ENCODE peak calls at places on chromosomes 16 and 17, in four cellular contexts. T is GM23338, Y is K562, L is HCT116. M is an unnamed sample.

GRCh38 chr17:12522743-12523181 is 142.9 kb upstream of the MYOCD start:
- DNase-seq in T (peak; percentile 15), Y (no peak), L (no peak), M (no peak)

GRCh38 chr16:56989988-56990387 is 631 bp downstream of the NLRC5 start:
- DNase-seq in T (no peak), Y (no peak), L (no peak), M (no peak)

GRCh38 chr16:68991075-68991474 is 114.4 kb upstream of the HAS3 start:
- DNase-seq in T (no peak), Y (no peak), L (no peak), M (no peak)

GRCh38 chr16:87723224-87723619 is 42.6 kb downstream of the KLHDC4 start:
- DNase-seq in T (no peak), Y (peak; percentile 62), L (no peak), M (no peak)

GRCh38 chr16:89602273-89602951 is 11.0 kb upstream of the DPEP1 start:
- DNase-seq in T (peak; percentile 80), Y (peak; percentile 47), L (peak; percentile 24), M (no peak)

GRCh38 chr16:12547608-12547922 is 256.1 kb downstream of the CPPED1 start:
- DNase-seq in T (no peak), Y (no peak), L (no peak), M (no peak)

GRCh38 chr17:41518789-41519449 is at the start of gene KRT15:
- DNase-seq in T (no peak), Y (no peak), L (no peak), M (no peak)

GRCh38 chr17:7556627-7557026 is 1.9 kb upstream of the TNFSF13 start:
- DNase-seq in T (no peak), Y (no peak), L (no peak), M (no peak)

GRCh38 chr17:1713878-1714487 is 3.8 kb upstream of the TLCD2 start:
- DNase-seq in T (peak; percentile 92), Y (no peak), L (peak; percentile 64), M (no peak)

GRCh38 chr16:78962457-78962929 is 638.0 kb downstream of the MAF start:
- DNase-seq in T (no peak), Y (no peak), L (no peak), M (no peak)

GRCh38 chr17:4903051-4903818 is at the start of gene CHRNE:
- DNase-seq in T (peak; percentile 96), Y (peak; percentile 43), L (peak; percentile 87), M (peak; percentile 24)

GRCh38 chr17:8079291-8080207 is 8.0 kb downstream of the ALOX12B start:
- DNase-seq in T (peak; percentile 94), Y (peak; percentile 77), L (peak; percentile 72), M (no peak)

GRCh38 chr17:44363613-44364159 is at the start of gene FAM171A2:
- DNase-seq in T (peak; percentile 85), Y (peak; percentile 87), L (no peak), M (no peak)

GRCh38 chr17:7832431-7832830 is 1.6 kb upstream of the KDM6B start:
- DNase-seq in T (no peak), Y (no peak), L (no peak), M (no peak)

GRCh38 chr16:3541527-3542152 is 35.6 kb downstream of the NLRC3 start:
- DNase-seq in T (peak; percentile 24), Y (no peak), L (no peak), M (no peak)

GRCh38 chr17:1486802-1487695 is 5.4 kb downstream of the MYO1C start:
- DNase-seq in T (peak; percentile 80), Y (no peak), L (peak; percentile 68), M (peak; percentile 20)

GRCh38 chr17:46190763-46191162 is 2.5 kb downstream of the KANSL1 start:
- DNase-seq in T (no peak), Y (no peak), L (no peak), M (no peak)

GRCh38 chr17:82775033-82775823 is 23.4 kb downstream of the TBCD start:
- DNase-seq in T (peak; percentile 83), Y (peak; percentile 74), L (peak; percentile 24), M (no peak)

GRCh38 chr17:27471321-27472269 is 15.3 kb downstream of the KSR1 start:
- DNase-seq in T (no peak), Y (no peak), L (peak; percentile 41), M (no peak)

GRCh38 chr16:28304214-28304613 is 11.9 kb downstream of the SBK1 start:
- DNase-seq in T (peak; percentile 76), Y (peak; percentile 66), L (no peak), M (no peak)

GRCh38 chr17:50560931-50561750 is 626 bp downstream of the CACNA1G start:
- DNase-seq in T (peak; percentile 55), Y (no peak), L (no peak), M (no peak)

GRCh38 chr17:18974407-18975149 is 22.6 kb downstream of the SLC5A10 start:
- DNase-seq in T (no peak), Y (no peak), L (no peak), M (no peak)

GRCh38 chr17:62093188-62094155 is 28.4 kb upstream of the MED13 start:
- DNase-seq in T (no peak), Y (no peak), L (peak; percentile 90), M (no peak)

GRCh38 chr17:7887038-7887481 is 1.5 kb upstream of the CHD3 start:
- DNase-seq in T (peak; percentile 42), Y (no peak), L (no peak), M (peak; percentile 93)

GRCh38 chr17:47203984-47204721 is 5.0 kb upstream of the MYL4 start:
- DNase-seq in T (no peak), Y (no peak), L (no peak), M (no peak)

GRCh38 chr17:7932949-7933348 is 943 bp downstream of the CNTROB start:
- DNase-seq in T (peak; percentile 41), Y (peak; percentile 82), L (no peak), M (no peak)

GRCh38 chr17:17752822-17753448 is 71.7 kb downstream of the RAI1 start:
- DNase-seq in T (no peak), Y (no peak), L (no peak), M (no peak)

GRCh38 chr16:88753191-88753590 is 31.8 kb downstream of the PIEZO1 start:
- DNase-seq in T (no peak), Y (no peak), L (no peak), M (no peak)

GRCh38 chr17:64599187-64599676 is 62.9 kb downstream of the SMURF2 start:
- DNase-seq in T (peak; percentile 28), Y (peak; percentile 71), L (no peak), M (no peak)

GRCh38 chr17:82636626-82637598 is 11.3 kb downstream of the WDR45B start:
- DNase-seq in T (no peak), Y (no peak), L (no peak), M (no peak)

GRCh38 chr17:28717578-28718316 is at the start of gene RAB34:
- DNase-seq in T (peak; percentile 98), Y (no peak), L (no peak), M (no peak)

GRCh38 chr16:84947022-84947421 is 64.3 kb downstream of the ZDHHC7 start:
- DNase-seq in T (no peak), Y (no peak), L (no peak), M (no peak)

GRCh38 chr16:9681556-9681955 is 500.7 kb downstream of the GRIN2A start:
- DNase-seq in T (peak; percentile 50), Y (no peak), L (no peak), M (no peak)

GRCh38 chr17:82678265-82678891 is 20.1 kb downstream of the RAB40B start:
- DNase-seq in T (no peak), Y (no peak), L (no peak), M (no peak)

GRCh38 chr17:42843358-42843934 is 934 bp upstream of the AOC2 start:
- DNase-seq in T (peak; percentile 80), Y (peak; percentile 70), L (peak; percentile 51), M (peak; percentile 20)

GRCh38 chr16:80804061-80804450 is 342 bp downstream of the CDYL2 start:
- DNase-seq in T (peak; percentile 50), Y (no peak), L (no peak), M (no peak)

DNA sequence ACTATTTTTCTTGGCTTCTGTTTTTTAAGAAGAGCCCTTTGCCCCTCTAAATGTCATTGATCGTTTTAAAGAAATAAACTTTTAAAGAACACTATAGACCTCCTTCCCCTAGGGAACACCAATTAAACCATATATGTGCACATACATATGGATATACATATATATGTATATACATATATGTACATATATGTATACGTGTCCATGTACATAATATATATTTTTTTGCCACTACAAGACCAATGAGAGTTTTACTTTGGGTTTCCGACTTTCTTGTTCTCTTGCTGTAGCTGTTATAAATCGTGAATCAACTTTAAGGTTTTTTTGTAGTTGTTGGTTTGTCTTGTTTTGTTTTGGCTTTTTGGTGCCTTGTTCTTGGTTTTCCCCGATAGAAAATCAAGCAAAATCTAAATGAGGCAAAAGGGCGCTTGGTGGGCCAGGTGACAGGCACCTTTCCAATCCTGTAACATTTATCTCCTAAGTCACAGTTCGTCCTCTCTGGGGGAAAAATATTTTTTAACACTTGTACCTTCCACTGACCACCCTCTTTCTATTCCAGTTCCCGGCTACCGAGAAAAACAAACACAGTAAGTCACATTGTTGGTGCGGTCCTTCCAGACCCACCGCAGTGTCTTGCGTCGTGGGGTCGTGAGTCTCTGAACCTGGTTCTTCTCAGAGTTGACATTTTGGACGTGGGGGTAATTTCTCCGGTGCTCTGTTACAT is 4.5 kb downstream of the FOXF1 start:
- DNase-seq in T (no peak), Y (no peak), L (no peak), M (no peak)
- TF ChIP-seq EZH2 in T (peak; percentile 90), Y (no peak), L (no peak), M (no peak)

DNA sequence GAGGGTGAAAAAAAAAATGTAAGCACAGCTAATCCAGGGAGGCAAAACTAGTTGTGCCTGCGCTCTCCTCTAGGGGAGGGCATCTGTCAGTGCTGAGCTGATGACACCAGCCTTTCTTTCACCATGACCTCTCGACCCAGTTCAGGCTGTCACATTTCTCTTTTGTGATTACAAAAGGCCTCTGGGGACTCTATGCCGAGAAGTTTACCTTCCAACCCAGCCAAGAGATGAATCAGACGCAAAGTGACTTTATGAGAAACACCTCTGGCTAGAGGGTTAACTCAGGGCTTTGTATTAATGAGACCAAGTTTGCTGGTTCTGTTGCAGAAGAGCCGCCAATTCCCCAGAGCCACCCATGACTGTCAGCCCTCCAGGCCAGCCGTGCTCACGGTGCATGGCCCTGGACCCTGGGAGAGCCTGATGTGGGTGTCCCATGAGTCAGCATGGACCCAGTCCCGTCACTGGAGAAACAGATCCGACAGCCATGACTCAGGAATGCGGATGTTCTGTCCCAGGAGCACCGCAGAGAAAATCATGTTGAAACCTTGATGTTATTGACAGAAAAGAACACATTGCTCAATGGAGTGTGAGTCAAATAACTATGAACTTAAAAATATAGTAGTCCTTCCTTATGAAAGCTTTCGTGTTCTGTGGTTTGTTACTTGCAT is 437.2 kb downstream of the HS3ST3B1 start:
- DNase-seq in T (peak; percentile 49), Y (peak; percentile 13), L (no peak), M (no peak)
- TF ChIP-seq POLR2AphosphoS5 in T (no peak), Y (no peak), L (no peak), M (no peak)

GRCh38 chr17:48555616-48556533 is 11.0 kb upstream of the HOXB2 start:
- DNase-seq in T (no peak), Y (peak; percentile 82), L (no peak), M (no peak)
- H3K4me3 ChIP-seq in T (no peak overlapping the region), Y (peak overlapping the region; percentile 30), L (no peak overlapping the region), M (no peak overlapping the region)

GRCh38 chr17:79601604-79602420 is 9.0 kb downstream of the RBFOX3 start:
- DNase-seq in T (no peak), Y (no peak), L (no peak), M (no peak)

GRCh38 chr17:79597996-79598557 is 12.8 kb downstream of the RBFOX3 start:
- DNase-seq in T (no peak), Y (no peak), L (no peak), M (no peak)

GRCh38 chr17:79602621-79603020 is 8.2 kb downstream of the RBFOX3 start:
- DNase-seq in T (no peak), Y (no peak), L (no peak), M (no peak)

GRCh38 chr17:79600071-79600470 is 10.8 kb downstream of the RBFOX3 start:
- DNase-seq in T (no peak), Y (no peak), L (no peak), M (no peak)

GRCh38 chr17:79600613-79601221 is 10.1 kb downstream of the RBFOX3 start:
- DNase-seq in T (no peak), Y (no peak), L (no peak), M (no peak)
- TF ChIP-seq EZH2 in T (no peak), Y (no peak), L (no peak), M (peak; percentile 76)